ENCODE peak calls at places on chromosome 20, in four cellular contexts. P, T, V and G are unnamed samples.

GRCh38 chr20:40741507-40742106 is 52.6 kb upstream of the MAFB start:
- DNase-seq in P (no peak), T (peak), V (peak), G (peak)

GRCh38 chr20:44207066-44207723 is 3.4 kb downstream of the OSER1 start:
- DNase-seq in P (no peak), T (no peak), V (no peak), G (no peak)

GRCh38 chr20:38990728-38991127 is 28.6 kb downstream of the DHX35 start:
- DNase-seq in P (no peak), T (no peak), V (no peak), G (no peak)

GRCh38 chr20:44780226-44780625 is 30.1 kb downstream of the RIMS4 start:
- DNase-seq in P (no peak), T (peak), V (peak), G (peak)

GRCh38 chr20:19256085-19256484 is 43.6 kb downstream of the SLC24A3 start:
- DNase-seq in P (no peak), T (no peak), V (no peak), G (no peak)

GRCh38 chr20:24735263-24735662 is 213.8 kb upstream of the CST7 start:
- DNase-seq in P (no peak), T (no peak), V (no peak), G (no peak)

GRCh38 chr20:57231951-57232428 is 34.5 kb downstream of the BMP7 start:
- DNase-seq in P (no peak), T (no peak), V (no peak), G (no peak)

GRCh38 chr20:18739785-18740184 is 73.8 kb upstream of the SCP2D1 start:
- DNase-seq in P (no peak), T (no peak), V (no peak), G (peak)

GRCh38 chr20:59789641-59790040 is 143.8 kb downstream of the SYCP2 start:
- DNase-seq in P (no peak), T (no peak), V (no peak), G (no peak)

GRCh38 chr20:609371-609964 is 641 bp downstream of the TCF15 start:
- DNase-seq in P (no peak), T (no peak), V (peak), G (no peak)

GRCh38 chr20:605237-605636 is 4.9 kb downstream of the TCF15 start:
- DNase-seq in P (no peak), T (no peak), V (no peak), G (no peak)

GRCh38 chr20:608970-609369 is 1.1 kb downstream of the TCF15 start:
- DNase-seq in P (no peak), T (no peak), V (no peak), G (no peak)

GRCh38 chr20:610130-611046 is at the start of gene TCF15:
- DNase-seq in P (no peak), T (no peak), V (peak), G (no peak)

DNA sequence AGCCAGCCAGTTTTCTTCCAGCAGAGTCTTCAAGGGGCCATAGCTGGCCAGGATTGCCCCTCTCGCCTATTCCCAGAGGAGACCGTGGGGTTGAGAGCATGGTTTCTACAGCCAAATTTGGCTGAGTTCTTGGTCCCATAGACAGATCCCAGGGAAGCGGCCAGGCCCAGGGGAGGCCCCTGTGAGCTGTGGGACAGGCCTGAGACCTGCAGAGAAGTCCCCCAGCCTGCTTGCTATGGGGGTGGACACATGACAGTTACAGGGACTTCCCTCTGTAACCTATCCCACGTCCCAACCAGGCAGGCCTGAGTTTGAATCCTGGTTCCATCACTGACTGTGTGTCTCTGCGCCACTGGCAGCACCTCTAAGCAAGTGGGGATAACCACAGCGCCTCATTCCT is 2.6 kb downstream of the TCF15 start:
- DNase-seq in P (no peak), T (no peak), V (no peak), G (no peak)
- TF ChIP-seq SP1 in P (no peak), T (no peak), V (no peak), G (no peak)

GRCh38 chr20:20604907-20605306 is 107.5 kb downstream of the RALGAPA2 start:
- DNase-seq in P (no peak), T (no peak), V (no peak), G (no peak)
- TF ChIP-seq BHLHE40 in P (no peak), T (no peak), V (no peak), G (no peak)

GRCh38 chr20:32538526-32538918 is 46.6 kb downstream of the NOL4L start:
- DNase-seq in P (no peak), T (no peak), V (no peak), G (no peak)

GRCh38 chr20:32535953-32536823 is 48.9 kb downstream of the NOL4L start:
- DNase-seq in P (no peak), T (peak), V (peak), G (peak)

GRCh38 chr20:32535316-32535952 is 49.7 kb downstream of the NOL4L start:
- DNase-seq in P (no peak), T (no peak), V (no peak), G (no peak)

GRCh38 chr20:32537657-32538525 is 47.2 kb downstream of the NOL4L start:
- DNase-seq in P (no peak), T (no peak), V (peak), G (no peak)

GRCh38 chr20:32536861-32537656 is 48.1 kb downstream of the NOL4L start:
- DNase-seq in P (no peak), T (no peak), V (peak), G (peak)
- TF ChIP-seq SP1 in P (no peak), T (no peak), V (no peak), G (no peak)

GRCh38 chr20:36528176-36528874 is 13.0 kb upstream of the MYL9 start:
- DNase-seq in P (no peak), T (no peak), V (no peak), G (no peak)
- TF ChIP-seq BHLHE40 in P (no peak), T (no peak), V (no peak), G (no peak)

DNA sequence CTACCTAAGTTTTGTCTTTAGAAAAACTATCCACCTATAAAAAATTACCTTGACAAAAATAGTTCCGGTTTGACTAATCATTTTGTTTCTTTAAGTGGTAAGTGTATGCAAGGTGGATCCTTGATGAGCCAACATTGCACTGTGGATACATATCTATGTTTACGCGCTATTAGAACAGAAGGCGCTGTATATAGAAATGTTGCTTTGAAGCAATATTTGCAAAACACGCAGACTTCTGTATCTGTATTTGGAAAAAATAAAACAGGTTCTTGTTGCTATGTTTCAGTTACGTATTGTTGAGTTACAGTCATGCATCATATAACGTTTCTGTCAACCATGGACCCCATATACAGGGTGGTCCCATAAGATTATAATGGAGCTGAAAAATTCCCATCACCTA is 4.2 kb downstream of the SCAND1 start:
- DNase-seq in P (no peak), T (no peak), V (no peak), G (no peak)
- TF ChIP-seq SP1 in P (no peak), T (no peak), V (no peak), G (no peak)

GRCh38 chr20:12798286-12798685 is 210.5 kb upstream of the SPTLC3 start:
- DNase-seq in P (no peak), T (no peak), V (no peak), G (no peak)
- TF ChIP-seq BHLHE40 in P (no peak), T (no peak), V (no peak), G (no peak)

GRCh38 chr20:16312998-16313397 is 260.2 kb downstream of the KIF16B start:
- DNase-seq in P (no peak), T (no peak), V (no peak), G (no peak)
- TF ChIP-seq SP1 in P (no peak), T (no peak), V (no peak), G (no peak)